ENCODE peak calls at places on chromosomes 16 and 17, in six cellular contexts. E is suprapubic skin, N is stomach, G is GM12878, R is esophagus muscularis mucosa, H is spleen. Z is an unnamed sample.

GRCh38 chr17:46122486-46122871 is 70.8 kb downstream of the KANSL1 start:
- DNase-seq in E (no peak), H (no peak), G (no peak), N (no peak), R (no peak), Z (no peak)

GRCh38 chr16:9596788-9597187 is 505.3 kb downstream of the HAPSTR1 start:
- DNase-seq in N (no peak), E (no peak), R (no peak), G (no peak), H (no peak), Z (no peak)

GRCh38 chr17:70029019-70029767 is 45.8 kb upstream of the KCNJ16 start:
- DNase-seq in H (peak; percentile 59), R (no peak), E (no peak), G (no peak), N (no peak), Z (no peak)

GRCh38 chr17:304461-304860 is 48.1 kb downstream of the RPH3AL start:
- DNase-seq in E (no peak), G (no peak), H (no peak), R (no peak), N (no peak), Z (no peak)

GRCh38 chr16:88798772-88799455 is 4.7 kb upstream of the CDT1 start:
- DNase-seq in G (no peak), R (no peak), H (no peak), E (no peak), N (no peak), Z (no peak)

GRCh38 chr16:80599466-80599865 is 58.7 kb downstream of the DYNLRB2 start:
- DNase-seq in G (no peak), H (no peak), E (no peak), R (no peak), N (no peak), Z (no peak)

GRCh38 chr16:67957622-67958021 is 10.8 kb downstream of the SLC12A4 start:
- DNase-seq in R (no peak), G (no peak), E (no peak), H (no peak), N (no peak), Z (no peak)

GRCh38 chr17:77323413-77324171 is 182.8 kb downstream of the SEC14L1 start:
- DNase-seq in E (peak; percentile 81), N (peak; percentile 38), H (peak; percentile 85), G (no peak), R (no peak), Z (no peak)

GRCh38 chr17:69246726-69247375 is 18.2 kb upstream of the ABCA10 start:
- DNase-seq in G (peak; percentile 25), N (no peak), E (no peak), R (no peak), H (no peak), Z (no peak)

GRCh38 chr17:234163-235047 is 53.0 kb upstream of the DOC2B start:
- DNase-seq in H (peak; percentile 69), R (no peak), E (peak; percentile 54), N (no peak), G (no peak), Z (no peak)

GRCh38 chr16:48623304-48624016 is 13.5 kb upstream of the N4BP1 start:
- DNase-seq in E (peak; percentile 87), G (peak; percentile 53), H (peak; percentile 96), R (peak; percentile 93), N (peak; percentile 88), Z (no peak)
- TF ChIP-seq POLR2AphosphoS5 in E (no peak), G (no peak), H (peak; percentile 77), R (peak; percentile 56), N (peak; percentile 15), Z (no peak)

DNA sequence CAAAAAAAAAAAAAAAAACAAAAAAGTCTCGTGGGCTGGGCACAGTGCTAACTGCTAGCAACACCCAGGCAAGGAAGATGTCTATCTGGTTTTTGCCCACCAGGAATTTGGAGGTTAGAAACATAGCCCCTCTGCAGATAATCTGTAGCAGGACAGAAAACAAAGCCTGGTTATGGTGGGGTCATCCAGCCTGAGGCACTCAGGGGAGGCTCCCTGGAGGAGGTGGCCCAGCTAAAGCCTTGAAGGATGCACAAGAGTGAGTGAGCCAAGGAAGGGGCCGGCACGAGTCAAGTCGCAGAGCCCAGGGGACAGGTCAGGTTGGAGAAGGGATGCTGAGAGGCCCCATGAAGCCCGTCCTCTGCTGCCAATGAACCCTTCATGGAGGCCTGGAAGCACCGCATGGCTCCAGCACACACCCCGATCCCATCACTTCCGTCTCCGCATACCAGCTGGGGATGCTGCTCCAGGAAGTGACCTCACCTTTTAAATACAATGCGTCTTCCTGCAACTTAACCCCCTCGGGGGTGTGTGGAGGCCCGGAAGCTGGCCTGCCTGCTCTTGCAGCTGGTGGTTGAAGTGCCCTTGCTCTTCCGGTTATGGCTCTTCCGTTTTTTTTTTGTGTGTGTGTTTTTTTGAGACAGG is 86.5 kb downstream of the ENGASE start:
- DNase-seq in E (no peak), G (no peak), H (no peak), R (no peak), N (no peak), Z (peak; percentile 48)
- H3K27me3 ChIP-seq in E (peaks cover 99% of the 10 kb centered on the region), G (no peaks in the 10 kb centered on the region), H (no peaks in the 10 kb centered on the region), R (peaks cover 66% of the 10 kb centered on the region), N (peaks cover 46% of the 10 kb centered on the region), Z (peaks cover 2% of the 10 kb centered on the region)

GRCh38 chr16:3003582-3004270 is 9.0 kb upstream of the CLDN9 start:
- DNase-seq in N (peak; percentile 98), G (peak; percentile 97), E (peak; percentile 95), H (peak; percentile 98), R (peak; percentile 99), Z (peak; percentile 99)
- TF ChIP-seq POLR2AphosphoS5 in N (peak; percentile 46), G (no peak), E (no peak), H (peak; percentile 59), R (peak; percentile 20), Z (no peak)

DNA sequence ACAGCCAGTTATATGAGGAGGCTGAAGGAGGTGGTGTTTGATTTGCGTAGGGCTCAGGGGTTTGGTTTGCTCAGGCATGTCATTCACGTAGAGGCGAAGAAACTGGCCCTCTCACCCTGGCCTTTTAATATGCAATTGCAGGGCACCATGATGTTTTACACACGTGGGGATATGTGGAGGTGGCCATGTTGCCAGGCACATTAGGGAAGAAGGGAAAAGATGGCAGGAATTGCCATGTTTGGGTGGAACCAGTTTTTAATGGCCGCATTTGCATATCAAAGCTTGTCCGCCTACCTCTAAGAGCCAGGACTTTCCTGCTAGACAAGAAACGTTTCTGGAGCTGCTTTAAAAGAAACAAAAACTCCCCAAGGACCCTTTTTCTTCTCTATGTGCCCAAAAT is 1483.7 kb upstream of the GOT2 start:
- DNase-seq in R (no peak), N (no peak), E (no peak), G (no peak), H (no peak), Z (no peak)
- H3K27me3 ChIP-seq in R (no peaks in the 10 kb centered on the region), N (no peaks in the 10 kb centered on the region), E (no peaks in the 10 kb centered on the region), G (no peaks in the 10 kb centered on the region), H (no peaks in the 10 kb centered on the region), Z (no peaks in the 10 kb centered on the region)

DNA sequence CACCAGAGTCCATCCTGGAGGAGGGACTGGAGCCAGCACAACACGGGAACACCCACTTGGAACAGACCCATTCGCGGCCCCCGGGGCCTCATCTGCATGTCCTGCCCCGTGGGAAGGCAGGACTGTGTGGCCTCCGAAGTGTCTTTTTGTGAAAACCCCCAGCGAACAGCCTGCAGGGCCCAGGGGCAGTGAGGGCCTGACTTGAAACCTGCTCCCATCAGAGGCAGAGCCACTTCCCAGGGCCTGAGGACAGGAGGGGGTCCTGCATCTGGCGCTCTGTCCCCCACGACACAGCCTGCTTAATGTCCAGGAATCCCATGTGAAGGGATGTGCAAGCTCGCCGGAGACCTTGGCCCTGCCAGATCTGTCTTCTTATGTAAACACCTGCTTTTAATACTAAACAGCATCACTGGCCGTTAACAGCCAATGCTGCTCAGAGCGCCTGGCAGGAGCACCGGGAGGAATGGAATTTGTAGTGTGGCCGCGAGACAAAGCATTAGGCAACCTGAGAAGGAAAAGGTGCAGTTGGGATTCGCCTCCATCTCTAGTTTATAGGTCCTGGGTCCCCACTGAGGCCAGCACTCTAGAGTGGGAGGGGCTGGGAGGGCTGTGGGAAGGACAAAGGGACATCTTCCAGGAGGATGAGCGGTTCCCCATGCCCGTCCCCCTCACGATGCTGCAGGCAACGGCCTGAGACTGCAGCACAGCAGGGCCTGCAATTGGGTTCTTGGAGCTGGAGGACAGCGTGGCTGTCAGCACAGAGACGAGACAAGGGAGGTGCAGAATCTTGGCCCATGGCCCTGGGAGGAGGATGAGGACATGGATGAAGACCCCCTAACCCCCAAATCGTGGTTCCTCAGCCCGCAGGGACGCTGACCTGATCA is 9.6 kb upstream of the EVPL start:
- DNase-seq in H (no peak), G (no peak), N (no peak), E (no peak), R (no peak), Z (no peak)
- TF ChIP-seq POLR2AphosphoS5 in H (no peak), G (no peak), N (peak; percentile 30), E (no peak), R (peak; percentile 87), Z (no peak)

GRCh38 chr17:74096456-74096855 is 107.0 kb upstream of the RPL38 start:
- DNase-seq in E (no peak), N (no peak), R (no peak), H (no peak), G (no peak), Z (no peak)
- H3K27me3 ChIP-seq in E (peaks cover 5% of the 10 kb centered on the region), N (peaks cover 12% of the 10 kb centered on the region), R (peaks cover 29% of the 10 kb centered on the region), H (no peaks in the 10 kb centered on the region), G (peaks cover 5% of the 10 kb centered on the region), Z (no peaks in the 10 kb centered on the region)

DNA sequence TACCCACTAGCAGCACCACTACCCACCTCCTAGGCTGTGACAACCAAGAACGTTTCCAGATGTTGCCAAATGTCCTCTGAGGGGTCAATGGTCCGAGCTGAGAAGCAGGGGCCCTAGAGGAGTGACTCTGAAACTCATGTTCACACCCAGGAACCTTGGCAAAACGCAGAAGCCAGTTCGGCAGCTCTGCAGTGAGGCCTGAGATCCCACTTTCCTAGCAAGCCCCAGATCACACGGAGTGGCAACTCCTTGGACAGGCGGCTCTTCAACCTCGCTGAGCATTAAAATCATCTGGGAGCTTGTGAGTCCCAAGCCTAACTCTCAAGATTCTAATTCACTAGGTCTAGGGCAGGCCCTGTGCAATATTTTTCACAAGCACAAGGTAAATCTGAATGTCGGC is 17.3 kb downstream of the ELAC2 start:
- DNase-seq in H (no peak), R (no peak), N (no peak), E (peak; percentile 40), G (no peak), Z (no peak)
- TF ChIP-seq POLR2AphosphoS5 in H (no peak), R (no peak), N (no peak), E (no peak), G (no peak), Z (no peak)

GRCh38 chr17:66679631-66680517 is 155.0 kb upstream of the CACNG5 start:
- DNase-seq in R (no peak), H (no peak), E (no peak), G (no peak), N (no peak), Z (no peak)
- H3K27me3 ChIP-seq in R (no peaks in the 10 kb centered on the region), H (no peaks in the 10 kb centered on the region), E (no peaks in the 10 kb centered on the region), G (no peaks in the 10 kb centered on the region), N (no peaks in the 10 kb centered on the region), Z (no peaks in the 10 kb centered on the region)

DNA sequence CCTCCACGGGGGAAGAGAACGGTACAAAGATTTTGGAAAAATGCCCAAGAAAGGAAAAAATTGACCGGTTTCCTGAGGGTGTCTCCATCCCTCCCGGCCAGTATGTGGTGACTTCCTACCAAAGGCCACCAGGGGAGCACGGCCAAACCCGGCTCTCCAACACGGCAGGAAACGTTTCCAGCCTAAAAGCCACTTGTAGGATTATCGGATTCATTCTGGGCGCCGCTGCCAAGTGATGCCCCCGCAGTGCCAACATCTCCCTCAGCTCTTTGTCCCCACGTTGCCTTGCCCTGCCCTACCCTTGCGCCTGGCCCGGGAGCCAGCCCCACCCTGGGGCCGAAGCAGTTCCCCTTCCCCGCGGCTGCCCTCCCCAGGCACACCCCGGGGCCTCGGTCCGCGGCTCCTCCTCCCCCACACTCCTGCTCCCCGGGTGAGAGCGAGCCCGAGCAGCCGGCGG is 713 bp downstream of the CRK start:
- DNase-seq in R (no peak), E (peak; percentile 87), N (peak; percentile 62), H (peak; percentile 94), G (no peak), Z (peak; percentile 39)
- TF ChIP-seq POLR2AphosphoS5 in R (peak; percentile 49), E (no peak), N (peak; percentile 47), H (peak; percentile 59), G (no peak), Z (no peak)

Z was measured in HL-60.